ENCODE peak calls at places on chromosomes 12 and 14, in seven cellular contexts. Y is stimulated activated CD4-positive, alpha-beta T cell treated with anti-CD3 and anti-CD28 coated beads, Interleukin-2, amount 100 ng/mL, for 48 hours; J is adipocyte; D is HEK293T; F is iPS DF 19.7; V is iPS DF 6.9; I is left colon. G is an unnamed sample.

GRCh38 chr12:103169-103981 is 36.8 kb downstream of the IQSEC3 start:
- DNase-seq in Y (no peak), J (no peak), D (peak), F (peak), V (no peak), I (no peak), G (no peak)

GRCh38 chr12:94203796-94204195 is 55.4 kb downstream of the PLXNC1 start:
- DNase-seq in Y (no peak), J (no peak), D (no peak), F (no peak), V (no peak), I (no peak), G (no peak)

GRCh38 chr12:104942075-104942474 is 16.0 kb downstream of the SLC41A2 start:
- DNase-seq in Y (no peak), J (no peak), D (no peak), F (no peak), V (no peak), I (no peak), G (no peak)

GRCh38 chr14:64434528-64434927 is 30.8 kb upstream of the AKAP5 start:
- DNase-seq in Y (no peak), J (no peak), D (no peak), F (no peak), V (no peak), I (no peak), G (no peak)

GRCh38 chr12:4143909-4144308 is 129.7 kb upstream of the CCND2 start:
- DNase-seq in Y (no peak), J (no peak), D (no peak), F (no peak), V (no peak), I (no peak), G (no peak)

GRCh38 chr14:100453930-100454329 is 130.8 kb downstream of the SLC25A47 start:
- DNase-seq in Y (no peak), J (no peak), D (no peak), F (no peak), V (no peak), I (no peak), G (no peak)

GRCh38 chr14:55126089-55126488 is 3.0 kb upstream of the LGALS3 start:
- DNase-seq in Y (no peak), J (no peak), D (no peak), F (no peak), V (no peak), I (no peak), G (no peak)

GRCh38 chr14:64828096-64828495 is 51.6 kb downstream of the SPTB start:
- DNase-seq in Y (no peak), J (no peak), D (no peak), F (no peak), V (no peak), I (no peak), G (no peak)

GRCh38 chr12:6606331-6607131 is 648 bp downstream of the CHD4 start:
- DNase-seq in Y (no peak), J (peak), D (peak), F (no peak), V (no peak), I (peak), G (peak)

GRCh38 chr12:103800252-103800771 is 40.7 kb downstream of the NT5DC3 start:
- DNase-seq in Y (no peak), J (no peak), D (no peak), F (no peak), V (no peak), I (peak), G (peak)

GRCh38 chr14:69079188-69079742 is 73.7 kb downstream of the DCAF5 start:
- DNase-seq in Y (no peak), J (peak), D (no peak), F (no peak), V (no peak), I (no peak), G (no peak)

GRCh38 chr14:54253195-54253947 is 143.4 kb upstream of the CDKN3 start:
- DNase-seq in Y (peak), J (peak), D (no peak), F (no peak), V (no peak), I (no peak), G (no peak)

GRCh38 chr14:35779368-35779767 is 29.7 kb downstream of the RALGAPA1 start:
- DNase-seq in Y (no peak), J (no peak), D (no peak), F (no peak), V (no peak), I (no peak), G (no peak)

G was measured in left lobe of liver.